ENCODE peak calls at places on chromosomes 12 and 14, in ten cellular contexts. H, I, Y, W, L, T, E, R, F and Z are unnamed samples. For H3K36me3 and H3K4me1, the result is how much of the 10 kb centered on the place peaks cover.

GRCh38 chr12:130070017-130070653 is 92.1 kb upstream of the FZD10 start:
- DNase-seq in I (no peak), Y (no peak), R (no peak), T (no peak), L (no peak), W (no peak), F (peak), H (no peak), E (no peak), Z (peak)

GRCh38 chr12:47378907-47379306 is 299.1 kb upstream of the AMIGO2 start:
- DNase-seq in Y (no peak), H (no peak), W (peak), R (no peak), T (no peak), L (no peak), F (no peak), E (no peak), I (no peak), Z (no peak)

GRCh38 chr12:33111850-33112249 is 215.3 kb upstream of the PKP2 start:
- DNase-seq in L (peak), F (no peak), T (no peak), W (no peak), I (no peak), Y (no peak), E (no peak), H (no peak), R (no peak), Z (no peak)

GRCh38 chr14:61321385-61322010 is at the start of gene PRKCH:
- DNase-seq in H (peak), Y (peak), F (peak), T (peak), L (peak), E (peak), W (peak), I (peak), R (peak), Z (no peak)

GRCh38 chr14:70350078-70350477 is 9.4 kb downstream of the COX16 start:
- DNase-seq in L (peak), F (no peak), T (no peak), I (no peak), E (no peak), W (no peak), R (no peak), Y (no peak), H (no peak), Z (no peak)

GRCh38 chr12:38921025-38921677 is 15.8 kb upstream of the CPNE8 start:
- DNase-seq in L (peak), W (peak), R (peak), I (peak), F (no peak), T (no peak), H (peak), Y (no peak), E (peak), Z (peak)

GRCh38 chr12:32875990-32876389 is 20.6 kb downstream of the PKP2 start:
- DNase-seq in T (no peak), Y (no peak), H (no peak), R (no peak), I (no peak), L (no peak), E (no peak), W (no peak), F (no peak), Z (no peak)

GRCh38 chr14:85217412-85217811 is 312.5 kb upstream of the FLRT2 start:
- DNase-seq in R (no peak), F (no peak), H (no peak), Y (no peak), I (no peak), L (no peak), W (no peak), T (no peak), E (no peak), Z (no peak)

GRCh38 chr12:83089575-83089974 is 402.9 kb downstream of the TMTC2 start:
- DNase-seq in H (no peak), R (no peak), T (no peak), W (no peak), F (no peak), E (no peak), Y (no peak), L (no peak), I (no peak), Z (no peak)

GRCh38 chr14:94043111-94043755 is 17.1 kb downstream of the OTUB2 start:
- DNase-seq in E (no peak), L (no peak), H (no peak), I (peak), T (no peak), Y (no peak), F (no peak), R (no peak), W (peak), Z (peak)

GRCh38 chr12:19105468-19105867 is 24.1 kb upstream of the PLEKHA5 start:
- DNase-seq in H (no peak), Y (no peak), F (no peak), E (no peak), W (no peak), T (no peak), R (peak), I (no peak), L (no peak), Z (no peak)

GRCh38 chr14:66240112-66240511 is 246.1 kb upstream of the CCDC196 start:
- DNase-seq in R (no peak), H (peak), Y (no peak), W (peak), F (no peak), I (no peak), L (no peak), T (no peak), E (no peak), Z (no peak)

DNA sequence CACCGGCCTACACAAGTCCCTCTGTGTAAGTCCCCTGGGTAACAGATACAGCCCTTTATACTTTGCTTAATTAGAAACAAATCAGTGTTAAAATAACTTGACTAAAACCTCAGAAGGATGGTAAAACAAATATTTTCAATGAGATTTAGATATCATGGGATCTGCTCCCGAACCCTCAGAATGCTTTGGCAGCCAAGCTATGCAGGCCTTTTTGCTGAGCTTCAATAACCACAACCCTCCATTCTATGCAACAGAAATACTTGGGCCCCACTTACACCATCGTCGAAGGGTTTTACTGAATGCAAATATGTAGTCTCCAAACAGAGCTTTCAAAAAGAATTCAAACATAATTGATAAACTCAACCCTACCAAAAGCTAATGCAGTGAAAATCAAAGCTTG is 29.3 kb upstream of the PITPNM2 start:
- DNase-seq in W (no peak), H (no peak), L (no peak), F (no peak), R (no peak), I (no peak), Y (no peak), T (no peak), E (no peak), Z (no peak)
- H3K36me3 ChIP-seq in W (under half), H (under half), L (under half), F (under half), R (under half), I (under half), Y (under half), T (under half), E (under half), Z (half or more)

GRCh38 chr14:69092840-69093422 is 60.0 kb downstream of the DCAF5 start:
- DNase-seq in I (no peak), E (no peak), W (peak), H (no peak), Y (no peak), R (no peak), L (no peak), F (no peak), T (no peak), Z (no peak)
- H3K4me1 ChIP-seq in I (under half), E (under half), W (half or more), H (under half), Y (under half), R (under half), L (under half), F (under half), T (under half), Z (under half)

GRCh38 chr14:103474893-103475292 is 47.7 kb downstream of the CKB start:
- DNase-seq in F (no peak), L (no peak), T (no peak), E (no peak), I (no peak), H (no peak), Y (no peak), R (no peak), W (no peak), Z (no peak)
- H3K36me3 ChIP-seq in F (half or more), L (under half), T (half or more), E (under half), I (under half), H (under half), Y (under half), R (under half), W (half or more), Z (half or more)

GRCh38 chr12:72986963-72987362 is 714.8 kb downstream of the TRHDE start:
- DNase-seq in L (no peak), R (no peak), Y (no peak), T (no peak), F (no peak), W (no peak), E (no peak), I (no peak), H (no peak), Z (no peak)
- H3K4me1 ChIP-seq in L (under half), R (under half), Y (under half), T (under half), F (under half), W (under half), E (under half), I (under half), H (under half), Z (under half)

DNA sequence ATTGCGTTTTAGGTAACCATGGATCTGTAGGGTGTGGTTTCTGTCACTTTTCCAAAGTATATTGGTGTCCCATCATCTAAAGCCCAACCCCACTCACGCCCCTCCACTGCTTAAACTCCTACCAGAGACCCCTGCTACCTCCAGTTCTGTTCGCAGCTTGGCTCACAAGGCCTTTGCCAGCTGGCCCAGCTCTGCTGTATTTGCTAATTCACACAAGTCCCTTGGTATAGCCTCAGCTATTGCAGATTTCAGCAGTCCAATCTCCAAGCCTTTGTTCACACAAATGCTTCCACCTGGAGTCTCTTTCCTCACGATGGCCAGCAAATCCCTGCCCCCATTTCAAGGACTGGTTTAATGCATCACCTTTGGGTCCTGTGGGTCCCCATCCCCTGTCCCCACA is 24.2 kb downstream of the ISCA2 start:
- DNase-seq in H (no peak), L (no peak), F (peak), Y (no peak), I (no peak), W (no peak), T (peak), R (no peak), E (no peak), Z (no peak)
- H3K36me3 ChIP-seq in H (under half), L (under half), F (half or more), Y (under half), I (under half), W (under half), T (under half), R (under half), E (under half), Z (under half)

DNA sequence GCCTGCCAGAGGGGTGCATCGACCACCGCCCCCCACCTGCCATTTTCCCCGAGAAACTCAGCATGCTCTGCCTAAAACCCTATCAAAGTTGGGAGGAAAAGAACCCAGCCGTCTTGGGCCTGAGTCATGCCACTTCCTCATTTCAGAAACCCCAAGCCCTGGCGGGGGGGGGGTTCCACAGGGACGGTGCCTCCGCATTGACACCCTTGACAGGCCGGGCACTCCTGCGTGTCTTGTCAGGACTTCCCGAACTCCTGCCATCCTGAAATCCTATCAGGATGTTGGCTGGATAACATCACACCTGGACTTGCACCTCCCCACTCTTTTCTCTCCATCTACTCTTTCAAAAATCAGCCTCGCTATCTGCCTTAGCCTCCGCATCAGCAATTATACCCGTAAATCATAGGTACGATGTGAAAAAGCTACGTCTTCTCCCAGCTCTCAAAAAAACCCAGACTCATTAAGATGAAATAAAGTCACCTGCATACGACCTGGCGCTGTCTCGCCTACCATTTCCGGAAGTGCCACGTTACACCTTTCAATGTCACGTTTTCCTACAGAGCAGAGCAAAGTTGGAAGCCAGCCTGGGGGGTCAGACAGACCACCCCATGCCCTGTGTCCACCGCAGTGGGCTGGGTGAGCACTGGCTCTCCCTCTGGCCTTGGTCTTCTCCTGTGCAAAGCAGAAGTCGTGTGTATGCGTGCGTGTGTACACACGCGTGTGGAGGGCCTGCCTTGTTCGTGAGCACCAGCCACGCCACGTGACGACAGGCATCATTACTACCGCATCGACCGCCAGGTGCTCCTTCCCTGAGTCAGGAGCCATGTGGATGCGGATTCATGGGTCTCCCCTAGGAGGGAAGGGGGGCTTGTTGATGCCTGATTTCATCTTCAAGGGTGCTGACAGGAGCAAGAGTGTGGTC is 96.7 kb downstream of the RFLNA start:
- DNase-seq in H (no peak), W (peak), Y (no peak), T (peak), I (peak), F (peak), E (peak), L (no peak), R (peak), Z (peak)
- H3K4me1 ChIP-seq in H (under half), W (under half), Y (under half), T (half or more), I (half or more), F (half or more), E (under half), L (under half), R (under half), Z (half or more)

GRCh38 chr14:34794217-34794616 is 79.8 kb upstream of the CFL2 start:
- DNase-seq in E (no peak), L (no peak), W (peak), H (no peak), R (no peak), I (no peak), F (no peak), T (no peak), Y (no peak), Z (no peak)
- H3K36me3 ChIP-seq in E (under half), L (under half), W (under half), H (under half), R (under half), I (under half), F (half or more), T (half or more), Y (under half), Z (half or more)

DNA sequence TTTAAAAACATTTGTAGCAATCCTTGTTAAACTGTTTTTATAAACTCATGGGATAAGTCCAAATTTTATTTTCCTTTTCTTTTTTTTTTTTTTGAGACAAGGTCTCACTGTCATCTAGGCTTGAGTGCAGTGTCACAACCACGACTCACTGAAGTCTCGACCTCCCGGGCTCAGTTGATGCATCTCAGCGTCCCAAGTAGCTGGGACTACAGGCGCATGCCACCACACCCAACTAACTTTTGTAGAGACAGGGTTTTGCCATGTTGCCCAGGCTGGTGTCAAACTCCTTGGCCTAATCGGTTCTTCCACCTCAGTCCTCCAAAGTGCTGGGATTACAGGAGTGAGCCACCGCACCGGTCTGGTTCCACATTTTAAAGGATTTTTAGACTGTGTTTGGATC is 9.8 kb downstream of the RAP1B start:
- DNase-seq in F (no peak), Y (no peak), L (no peak), I (no peak), T (no peak), E (no peak), H (no peak), R (no peak), W (no peak), Z (no peak)
- H3K4me1 ChIP-seq in F (half or more), Y (under half), L (under half), I (half or more), T (half or more), E (under half), H (under half), R (under half), W (half or more), Z (under half)